ENCODE peak calls at places on chromosome 4, in six cellular contexts. One of them, this sample, is unnamed.

GRCh38 chr4:15990570-15991285 is 27.8 kb upstream of the FGFBP2 start:
- DNase-seq in left lung: no peak
- DNase-seq in heart left ventricle: no peak
- DNase-seq in HCT116: no peak
- DNase-seq in left ventricle myocardium inferior: no peak
- DNase-seq in PC-9: no peak
- DNase-seq in this sample: peak; percentile 9

GRCh38 chr4:142846105-142846728 is at the start of gene INPP4B:
- DNase-seq in left ventricle myocardium inferior: peak; percentile 53
- DNase-seq in PC-9: peak; percentile 46
- DNase-seq in left lung: peak; percentile 84
- DNase-seq in HCT116: peak; percentile 13
- DNase-seq in heart left ventricle: peak; percentile 65
- DNase-seq in this sample: peak; percentile 46

GRCh38 chr4:7364979-7365378 is 69.8 kb downstream of the PSAPL1 start:
- DNase-seq in PC-9: no peak
- DNase-seq in left lung: peak; percentile 73
- DNase-seq in left ventricle myocardium inferior: peak; percentile 56
- DNase-seq in heart left ventricle: peak; percentile 69
- DNase-seq in HCT116: no peak
- DNase-seq in this sample: no peak

GRCh38 chr4:38757945-38758344 is 24.8 kb downstream of the TLR10 start:
- DNase-seq in PC-9: no peak
- DNase-seq in left lung: no peak
- DNase-seq in heart left ventricle: no peak
- DNase-seq in HCT116: peak; percentile 61
- DNase-seq in left ventricle myocardium inferior: no peak
- DNase-seq in this sample: no peak

GRCh38 chr4:6991771-6992557 is 51.2 kb upstream of the TADA2B start:
- DNase-seq in left ventricle myocardium inferior: no peak
- DNase-seq in PC-9: peak; percentile 48
- DNase-seq in heart left ventricle: peak; percentile 38
- DNase-seq in left lung: no peak
- DNase-seq in HCT116: no peak
- DNase-seq in this sample: peak; percentile 95

GRCh38 chr4:26175016-26175786 is 145.6 kb upstream of the RBPJ start:
- DNase-seq in left lung: no peak
- DNase-seq in PC-9: no peak
- DNase-seq in left ventricle myocardium inferior: no peak
- DNase-seq in HCT116: no peak
- DNase-seq in heart left ventricle: no peak
- DNase-seq in this sample: no peak

GRCh38 chr4:148651991-148652390 is 209.8 kb upstream of the NR3C2 start:
- DNase-seq in HCT116: no peak
- DNase-seq in left lung: no peak
- DNase-seq in left ventricle myocardium inferior: no peak
- DNase-seq in heart left ventricle: no peak
- DNase-seq in PC-9: no peak
- DNase-seq in this sample: peak; percentile 6

GRCh38 chr4:23759066-23759465 is 130.8 kb downstream of the PPARGC1A start:
- DNase-seq in left lung: no peak
- DNase-seq in heart left ventricle: no peak
- DNase-seq in left ventricle myocardium inferior: no peak
- DNase-seq in HCT116: no peak
- DNase-seq in PC-9: no peak
- DNase-seq in this sample: no peak

GRCh38 chr4:158450741-158451140 is 70.9 kb upstream of the RXFP1 start:
- DNase-seq in left ventricle myocardium inferior: no peak
- DNase-seq in heart left ventricle: no peak
- DNase-seq in left lung: no peak
- DNase-seq in PC-9: no peak
- DNase-seq in HCT116: no peak
- DNase-seq in this sample: no peak

GRCh38 chr4:5751073-5751917 is 40.3 kb downstream of the EVC start:
- DNase-seq in PC-9: no peak
- DNase-seq in HCT116: no peak
- DNase-seq in left lung: peak; percentile 61
- DNase-seq in left ventricle myocardium inferior: no peak
- DNase-seq in heart left ventricle: no peak
- DNase-seq in this sample: no peak

GRCh38 chr4:111126340-111126739 is 503.5 kb upstream of the PITX2 start:
- DNase-seq in left ventricle myocardium inferior: no peak
- DNase-seq in left lung: no peak
- DNase-seq in PC-9: no peak
- DNase-seq in heart left ventricle: no peak
- DNase-seq in HCT116: no peak
- DNase-seq in this sample: no peak

GRCh38 chr4:120658772-120659171 is 263.8 kb downstream of the PRDM5 start:
- DNase-seq in PC-9: no peak
- DNase-seq in left ventricle myocardium inferior: no peak
- DNase-seq in heart left ventricle: no peak
- DNase-seq in left lung: no peak
- DNase-seq in HCT116: no peak
- DNase-seq in this sample: no peak

GRCh38 chr4:24963277-24963676 is 50.4 kb upstream of the CCDC149 start:
- DNase-seq in HCT116: no peak
- DNase-seq in PC-9: no peak
- DNase-seq in left lung: no peak
- DNase-seq in heart left ventricle: no peak
- DNase-seq in left ventricle myocardium inferior: no peak
- DNase-seq in this sample: no peak

GRCh38 chr4:122830392-122831095 is 3.9 kb downstream of the FGF2 start:
- DNase-seq in left lung: no peak
- DNase-seq in left ventricle myocardium inferior: no peak
- DNase-seq in heart left ventricle: no peak
- DNase-seq in PC-9: no peak
- DNase-seq in HCT116: no peak
- DNase-seq in this sample: no peak

GRCh38 chr4:69025191-69025998 is 70.9 kb upstream of the UGT2B7 start:
- DNase-seq in PC-9: no peak
- DNase-seq in heart left ventricle: no peak
- DNase-seq in left ventricle myocardium inferior: no peak
- DNase-seq in HCT116: peak; percentile 2
- DNase-seq in left lung: no peak
- DNase-seq in this sample: peak; percentile 4

GRCh38 chr4:5993876-5994811 is 24.1 kb downstream of the C4orf50 start:
- DNase-seq in PC-9: no peak
- DNase-seq in heart left ventricle: no peak
- DNase-seq in left ventricle myocardium inferior: no peak
- DNase-seq in left lung: peak; percentile 75
- DNase-seq in HCT116: no peak
- DNase-seq in this sample: no peak

GRCh38 chr4:110898290-110898689 is 275.4 kb upstream of the PITX2 start:
- DNase-seq in left lung: no peak
- DNase-seq in left ventricle myocardium inferior: no peak
- DNase-seq in heart left ventricle: no peak
- DNase-seq in PC-9: no peak
- DNase-seq in HCT116: no peak
- DNase-seq in this sample: no peak

GRCh38 chr4:22356996-22357596 is 158.8 kb downstream of the ADGRA3 start:
- DNase-seq in HCT116: no peak
- DNase-seq in PC-9: no peak
- DNase-seq in left ventricle myocardium inferior: no peak
- DNase-seq in heart left ventricle: no peak
- DNase-seq in left lung: no peak
- DNase-seq in this sample: no peak

GRCh38 chr4:38237139-38237538 is 276.9 kb downstream of the PTTG2 start:
- DNase-seq in PC-9: peak; percentile 88
- DNase-seq in HCT116: no peak
- DNase-seq in left lung: no peak
- DNase-seq in heart left ventricle: no peak
- DNase-seq in left ventricle myocardium inferior: no peak
- DNase-seq in this sample: peak; percentile 67

GRCh38 chr4:87029356-87029755 is 94.5 kb downstream of the AFF1 start:
- DNase-seq in left ventricle myocardium inferior: no peak
- DNase-seq in HCT116: no peak
- DNase-seq in PC-9: no peak
- DNase-seq in heart left ventricle: peak; percentile 45
- DNase-seq in left lung: no peak
- DNase-seq in this sample: no peak

DNA sequence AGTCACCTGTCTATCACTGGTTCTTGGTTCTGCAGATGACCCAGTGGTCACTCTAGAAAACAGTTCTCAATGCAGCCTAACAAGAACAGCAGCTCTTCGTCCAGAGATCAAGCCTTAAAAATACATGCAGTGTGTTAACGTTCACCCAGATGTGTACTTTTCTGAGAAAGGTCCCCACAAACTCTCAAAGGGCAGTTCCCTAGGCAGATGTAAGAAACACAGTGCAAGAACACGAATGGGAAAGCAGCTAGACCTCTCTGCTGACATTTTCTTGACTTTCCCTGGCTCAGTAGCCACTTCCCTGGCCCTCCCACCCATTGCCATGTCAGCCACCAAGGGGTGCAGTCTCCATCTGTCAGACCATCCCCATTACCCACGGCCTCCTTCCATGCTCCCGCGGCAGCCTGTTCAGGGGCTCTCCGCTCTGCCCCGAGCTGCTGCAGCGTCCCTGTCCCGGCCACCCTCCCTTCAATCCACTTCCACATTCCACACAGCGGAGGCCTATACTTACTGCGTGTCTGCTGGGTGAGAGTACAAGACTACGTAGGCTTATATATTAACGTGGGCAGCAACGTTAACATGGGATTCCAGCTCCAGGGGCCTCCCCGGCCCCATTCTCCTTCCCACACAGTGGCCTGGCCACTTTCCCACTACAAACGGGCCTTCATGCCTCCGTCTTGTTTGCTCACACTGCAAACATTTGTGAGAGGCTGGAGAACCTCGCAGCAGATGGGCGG is 34.3 kb downstream of the IRF2 start:
- DNase-seq in heart left ventricle: no peak
- DNase-seq in HCT116: no peak
- DNase-seq in left lung: no peak
- DNase-seq in left ventricle myocardium inferior: no peak
- DNase-seq in PC-9: no peak
- DNase-seq in this sample: no peak
- H3K27ac ChIP-seq in heart left ventricle: no peak overlapping the region
- H3K27ac ChIP-seq in HCT116: no peak overlapping the region
- H3K27ac ChIP-seq in left lung: peak overlapping the region; percentile 13
- H3K27ac ChIP-seq in left ventricle myocardium inferior: peak overlapping the region; percentile 38
- H3K27ac ChIP-seq in PC-9: no peak overlapping the region
- H3K27ac ChIP-seq in this sample: no peak overlapping the region

GRCh38 chr4:139734201-139734874 is 68.7 kb downstream of the MGST2 start:
- DNase-seq in left ventricle myocardium inferior: no peak
- DNase-seq in HCT116: no peak
- DNase-seq in heart left ventricle: no peak
- DNase-seq in PC-9: no peak
- DNase-seq in left lung: no peak
- DNase-seq in this sample: peak; percentile 8

GRCh38 chr4:139734875-139735380 is 69.3 kb downstream of the MGST2 start:
- DNase-seq in left ventricle myocardium inferior: peak; percentile 90
- DNase-seq in HCT116: no peak
- DNase-seq in PC-9: no peak
- DNase-seq in left lung: peak; percentile 96
- DNase-seq in heart left ventricle: peak; percentile 93
- DNase-seq in this sample: peak; percentile 60

GRCh38 chr4:139735381-139736256 is 70.0 kb downstream of the MGST2 start:
- DNase-seq in left ventricle myocardium inferior: peak; percentile 35
- DNase-seq in heart left ventricle: peak; percentile 56
- DNase-seq in left lung: peak; percentile 87
- DNase-seq in PC-9: no peak
- DNase-seq in HCT116: no peak
- DNase-seq in this sample: peak; percentile 3

GRCh38 chr4:139736661-139737060 is 71.0 kb downstream of the MGST2 start:
- DNase-seq in left ventricle myocardium inferior: no peak
- DNase-seq in heart left ventricle: no peak
- DNase-seq in PC-9: no peak
- DNase-seq in HCT116: no peak
- DNase-seq in left lung: no peak
- DNase-seq in this sample: no peak

GRCh38 chr4:139736257-139736626 is 70.6 kb downstream of the MGST2 start:
- DNase-seq in heart left ventricle: no peak
- DNase-seq in left lung: no peak
- DNase-seq in HCT116: no peak
- DNase-seq in PC-9: no peak
- DNase-seq in left ventricle myocardium inferior: no peak
- DNase-seq in this sample: no peak
- H3K4me1 ChIP-seq in heart left ventricle: peaks cover 60% of the 10 kb centered on the region
- H3K4me1 ChIP-seq in left lung: peaks cover 65% of the 10 kb centered on the region
- H3K4me1 ChIP-seq in HCT116: peaks cover 3% of the 10 kb centered on the region
- H3K4me1 ChIP-seq in PC-9: no peaks in the 10 kb centered on the region
- H3K4me1 ChIP-seq in left ventricle myocardium inferior: peaks cover 72% of the 10 kb centered on the region
- H3K4me1 ChIP-seq in this sample: peaks cover 2% of the 10 kb centered on the region

DNA sequence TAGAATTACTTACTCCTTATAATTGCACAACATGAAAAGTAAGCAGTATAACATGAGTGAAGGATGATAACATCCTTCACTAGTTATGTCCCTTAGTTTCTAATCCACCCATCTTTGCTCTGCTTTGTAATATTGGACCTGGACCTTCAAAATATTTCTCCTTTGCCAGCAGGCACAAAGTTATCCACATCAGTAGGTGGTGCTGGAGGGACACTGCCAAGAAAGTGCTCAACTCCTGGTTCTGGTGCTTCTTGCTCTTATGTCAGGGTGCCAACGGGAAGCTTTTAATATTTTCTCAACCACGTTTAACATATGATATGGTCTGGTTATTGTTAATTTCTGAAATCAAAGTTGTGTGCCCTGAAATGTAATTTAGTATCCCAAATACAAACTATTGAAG is 49.1 kb downstream of the TMEM165 start:
- DNase-seq in left ventricle myocardium inferior: no peak
- DNase-seq in heart left ventricle: no peak
- DNase-seq in HCT116: peak; percentile 13
- DNase-seq in left lung: no peak
- DNase-seq in PC-9: no peak
- DNase-seq in this sample: no peak
- TF ChIP-seq CTCF in left ventricle myocardium inferior: peak; percentile 46
- TF ChIP-seq CTCF in heart left ventricle: peak; percentile 28
- TF ChIP-seq CTCF in HCT116: peak; percentile 47
- TF ChIP-seq CTCF in left lung: no peak
- TF ChIP-seq CTCF in PC-9: no peak
- TF ChIP-seq CTCF in this sample: peak; percentile 66

GRCh38 chr4:19736968-19737756 is 514.5 kb upstream of the SLIT2 start:
- DNase-seq in left ventricle myocardium inferior: no peak
- DNase-seq in HCT116: no peak
- DNase-seq in left lung: no peak
- DNase-seq in heart left ventricle: no peak
- DNase-seq in PC-9: no peak
- DNase-seq in this sample: no peak

GRCh38 chr4:19735012-19735411 is 516.7 kb upstream of the SLIT2 start:
- DNase-seq in PC-9: no peak
- DNase-seq in heart left ventricle: no peak
- DNase-seq in left ventricle myocardium inferior: no peak
- DNase-seq in HCT116: no peak
- DNase-seq in left lung: no peak
- DNase-seq in this sample: no peak

DNA sequence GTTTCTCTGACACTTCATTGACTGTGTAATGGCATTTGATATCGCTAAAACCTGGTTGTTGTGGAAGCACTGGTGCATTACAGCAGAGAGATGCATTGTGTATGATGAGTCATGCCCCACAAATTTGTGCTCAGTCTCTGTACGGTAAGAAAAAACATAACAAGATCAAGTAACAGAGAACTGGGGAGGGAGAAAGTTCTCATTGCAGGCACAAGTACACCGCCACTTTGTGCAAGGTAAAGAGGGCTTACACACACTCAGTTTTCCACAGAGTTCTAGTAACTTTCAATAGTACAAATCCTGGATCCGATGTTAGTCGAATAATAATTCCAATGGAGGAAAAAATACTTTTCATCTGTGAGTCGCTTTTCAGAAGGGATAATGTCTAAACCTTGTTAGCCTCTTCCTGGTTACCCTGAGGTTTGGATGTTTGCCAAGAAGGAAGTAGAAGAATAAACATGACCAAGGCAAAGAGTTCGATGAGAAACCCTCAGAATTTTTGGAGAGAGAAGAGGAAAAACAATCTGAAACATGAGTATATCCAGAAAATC is 512.5 kb upstream of the SLIT2 start:
- DNase-seq in left ventricle myocardium inferior: no peak
- DNase-seq in left lung: no peak
- DNase-seq in PC-9: peak; percentile 82
- DNase-seq in HCT116: peak; percentile 78
- DNase-seq in heart left ventricle: no peak
- DNase-seq in this sample: peak; percentile 89
- H3K27ac ChIP-seq in left ventricle myocardium inferior: no peak overlapping the region
- H3K27ac ChIP-seq in left lung: peak overlapping the region; percentile 46
- H3K27ac ChIP-seq in PC-9: peak overlapping the region; percentile 83
- H3K27ac ChIP-seq in HCT116: peak overlapping the region; percentile 88
- H3K27ac ChIP-seq in heart left ventricle: no peak overlapping the region
- H3K27ac ChIP-seq in this sample: no peak overlapping the region